ENCODE peak calls at places on chromosomes 7 and 10, in five cellular contexts. S is endothelial cell of umbilical vein, N is HepG2, P is K562, Y is GM12878. O is an unnamed sample.

GRCh38 chr7:84783161-84783803 is 403.6 kb downstream of the SEMA3D start:
- DNase-seq in S (no peak), N (no peak), P (peak), Y (no peak), O (peak)

GRCh38 chr10:133394064-133394663 is at the start of gene MTG1:
- DNase-seq in S (peak), N (peak), P (peak), Y (peak), O (peak)

GRCh38 chr10:119650692-119651513 is at the start of gene BAG3:
- DNase-seq in S (peak), N (peak), P (peak), Y (no peak), O (peak)

GRCh38 chr10:119263966-119264621 is 56.7 kb downstream of the GRK5 start:
- DNase-seq in S (peak), N (no peak), P (no peak), Y (no peak), O (no peak)

GRCh38 chr10:62903828-62904227 is 87.7 kb upstream of the EGR2 start:
- DNase-seq in S (no peak), N (no peak), P (peak), Y (no peak), O (no peak)

GRCh38 chr7:109343662-109344061 is 774.0 kb downstream of the DNAJB9 start:
- DNase-seq in S (no peak), N (no peak), P (no peak), Y (no peak), O (no peak)

GRCh38 chr7:20783131-20783715 is 3.5 kb downstream of the SP8 start:
- DNase-seq in S (peak), N (no peak), P (no peak), Y (no peak), O (no peak)

GRCh38 chr10:125538947-125539649 is 143.9 kb downstream of the TEX36 start:
- DNase-seq in S (peak), N (no peak), P (no peak), Y (no peak), O (peak)

GRCh38 chr10:92591550-92592140 is 1.3 kb upstream of the KIF11 start:
- DNase-seq in S (peak), N (peak), P (peak), Y (peak), O (peak)

GRCh38 chr10:28551086-28551485 is 18.2 kb downstream of the WAC start:
- DNase-seq in S (peak), N (no peak), P (no peak), Y (no peak), O (no peak)

GRCh38 chr10:4246881-4247358 is 461.9 kb upstream of the KLF6 start:
- DNase-seq in S (peak), N (no peak), P (no peak), Y (no peak), O (no peak)

GRCh38 chr10:68156373-68157185 is 47.3 kb downstream of the MYPN start:
- DNase-seq in S (peak), N (peak), P (peak), Y (no peak), O (peak)

GRCh38 chr10:51109821-51110533 is 35.7 kb downstream of the PRKG1 start:
- DNase-seq in S (peak), N (no peak), P (no peak), Y (no peak), O (no peak)

GRCh38 chr7:132933076-132933466 is 148.8 kb downstream of the CHCHD3 start:
- DNase-seq in S (no peak), N (no peak), P (no peak), Y (no peak), O (no peak)

GRCh38 chr7:149027560-149028345 is 552 bp downstream of the PDIA4 start:
- DNase-seq in S (peak), N (no peak), P (peak), Y (no peak), O (no peak)

GRCh38 chr7:118771672-118772071 is 547.2 kb downstream of the ANKRD7 start:
- DNase-seq in S (no peak), N (no peak), P (no peak), Y (no peak), O (no peak)

GRCh38 chr10:3465406-3465891 is 292.9 kb upstream of the PITRM1 start:
- DNase-seq in S (peak), N (no peak), P (no peak), Y (no peak), O (no peak)

GRCh38 chr7:131895541-131896173 is 339.2 kb upstream of the PODXL start:
- DNase-seq in S (peak), N (no peak), P (no peak), Y (no peak), O (peak)

GRCh38 chr7:103504505-103505135 is 58.6 kb upstream of the SLC26A5 start:
- DNase-seq in S (no peak), N (no peak), P (peak), Y (no peak), O (no peak)

GRCh38 chr10:90289037-90289436 is 568.8 kb downstream of the HTR7 start:
- DNase-seq in S (peak), N (no peak), P (no peak), Y (peak), O (no peak)

GRCh38 chr7:21791046-21791445 is 154.7 kb downstream of the CDCA7L start:
- DNase-seq in S (no peak), N (no peak), P (no peak), Y (no peak), O (no peak)

GRCh38 chr7:82018226-82018625 is 248.4 kb upstream of the HGF start:
- DNase-seq in S (no peak), N (no peak), P (no peak), Y (no peak), O (no peak)

GRCh38 chr10:36721851-36722250 is 403.5 kb upstream of the ANKRD30A start:
- DNase-seq in S (no peak), N (no peak), P (no peak), Y (no peak), O (no peak)

GRCh38 chr7:45697576-45698136 is 123.5 kb downstream of the ADCY1 start:
- DNase-seq in S (no peak), N (no peak), P (no peak), Y (no peak), O (no peak)

GRCh38 chr10:132363921-132364593 is 32.1 kb downstream of the LRRC27 start:
- DNase-seq in S (peak), N (peak), P (no peak), Y (peak), O (peak)

GRCh38 chr7:148611692-148612091 is 21.1 kb downstream of the C7orf33 start:
- DNase-seq in S (no peak), N (no peak), P (no peak), Y (no peak), O (no peak)

GRCh38 chr7:158419238-158419785 is 168.3 kb downstream of the PTPRN2 start:
- DNase-seq in S (no peak), N (no peak), P (no peak), Y (no peak), O (no peak)

GRCh38 chr7:5214641-5215040 is 24.6 kb downstream of the WIPI2 start:
- DNase-seq in S (no peak), N (no peak), P (no peak), Y (no peak), O (no peak)

GRCh38 chr10:103816431-103816830 is 38.9 kb downstream of the SH3PXD2A start:
- DNase-seq in S (no peak), N (no peak), P (peak), Y (no peak), O (no peak)

GRCh38 chr10:132637477-132638129 is 100.0 kb downstream of the INPP5A start:
- DNase-seq in S (peak), N (peak), P (peak), Y (peak), O (peak)

GRCh38 chr10:102384606-102385429 is 10.7 kb upstream of the NFKB2 start:
- DNase-seq in S (no peak), N (peak), P (no peak), Y (no peak), O (no peak)

GRCh38 chr7:73597978-73598782 is 19.8 kb upstream of the TBL2 start:
- DNase-seq in S (no peak), N (no peak), P (no peak), Y (no peak), O (no peak)

DNA sequence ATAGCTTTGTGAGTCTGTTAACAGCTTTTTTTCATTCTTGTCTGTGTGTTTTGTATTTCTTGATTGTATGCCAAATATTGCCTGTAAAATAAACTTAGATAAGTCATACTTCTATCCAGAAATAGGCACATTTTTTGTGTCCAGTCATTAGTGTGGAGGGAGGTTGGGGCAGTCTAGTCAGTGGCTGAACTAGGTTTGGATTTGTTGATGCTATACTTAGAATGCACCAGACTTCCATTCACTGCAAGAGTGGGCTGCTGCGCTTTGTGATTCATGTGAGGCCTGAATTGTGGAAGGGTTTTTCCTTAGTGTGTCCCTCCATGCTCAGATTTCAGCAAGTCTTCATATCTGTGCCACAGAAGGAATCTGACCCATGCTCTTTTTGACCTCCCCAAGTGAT is 50.0 kb downstream of the TRUB1 start:
- DNase-seq in S (peak), N (no peak), P (no peak), Y (no peak), O (no peak)
- H3K27ac ChIP-seq in S (no peak), N (no peak), P (no peak), Y (no peak), O (no peak)

GRCh38 chr7:1278543-1278942 is 45.9 kb downstream of the UNCX start:
- DNase-seq in S (no peak), N (no peak), P (no peak), Y (no peak), O (no peak)
- TF ChIP-seq MYC in S (no peak), N (no peak), P (no peak), Y (no peak), O (no peak)

GRCh38 chr10:88881922-88882645 is 2.0 kb downstream of the STAMBPL1 start:
- DNase-seq in S (peak), N (no peak), P (no peak), Y (no peak), O (no peak)

GRCh38 chr10:88880287-88881094 is 446 bp downstream of the STAMBPL1 start:
- DNase-seq in S (peak), N (peak), P (peak), Y (peak), O (peak)

GRCh38 chr10:88881335-88881734 is 1.3 kb downstream of the STAMBPL1 start:
- DNase-seq in S (peak), N (no peak), P (no peak), Y (no peak), O (no peak)

GRCh38 chr10:88886557-88886956 is 6.5 kb downstream of the STAMBPL1 start:
- DNase-seq in S (no peak), N (no peak), P (no peak), Y (no peak), O (no peak)

GRCh38 chr10:88883443-88883799 is 3.4 kb downstream of the STAMBPL1 start:
- DNase-seq in S (no peak), N (no peak), P (no peak), Y (no peak), O (no peak)
- H3K27ac ChIP-seq in S (peak), N (no peak), P (no peak), Y (peak), O (peak)

DNA sequence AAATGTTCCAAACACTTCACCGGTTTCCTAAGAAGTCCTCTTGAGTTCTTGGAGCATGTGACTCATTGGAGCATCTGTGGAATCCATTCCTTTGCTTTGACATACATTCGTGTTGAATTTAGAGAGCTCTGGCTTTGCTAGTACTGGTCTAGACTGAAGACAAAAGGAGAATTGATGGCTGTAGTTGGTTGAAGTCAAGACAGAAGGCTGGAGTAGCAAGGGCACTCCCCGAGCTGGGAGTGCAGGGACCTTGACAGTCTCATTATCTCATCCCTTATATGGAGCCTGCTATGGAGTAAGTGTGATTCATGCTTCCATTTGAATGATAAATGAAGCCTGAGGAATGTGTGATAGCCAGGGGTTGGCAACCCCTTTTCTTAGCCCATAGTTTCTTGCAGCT is 1249.1 kb downstream of the TYW1 start:
- DNase-seq in S (no peak), N (no peak), P (no peak), Y (no peak), O (no peak)
- TF ChIP-seq MYC in S (no peak), N (no peak), P (no peak), Y (no peak), O (no peak)

GRCh38 chr10:70863470-70864160 is 24.8 kb downstream of the PCBD1 start:
- DNase-seq in S (no peak), N (no peak), P (no peak), Y (no peak), O (no peak)

GRCh38 chr10:70866424-70866823 is 21.9 kb downstream of the PCBD1 start:
- DNase-seq in S (no peak), N (no peak), P (no peak), Y (no peak), O (no peak)

DNA sequence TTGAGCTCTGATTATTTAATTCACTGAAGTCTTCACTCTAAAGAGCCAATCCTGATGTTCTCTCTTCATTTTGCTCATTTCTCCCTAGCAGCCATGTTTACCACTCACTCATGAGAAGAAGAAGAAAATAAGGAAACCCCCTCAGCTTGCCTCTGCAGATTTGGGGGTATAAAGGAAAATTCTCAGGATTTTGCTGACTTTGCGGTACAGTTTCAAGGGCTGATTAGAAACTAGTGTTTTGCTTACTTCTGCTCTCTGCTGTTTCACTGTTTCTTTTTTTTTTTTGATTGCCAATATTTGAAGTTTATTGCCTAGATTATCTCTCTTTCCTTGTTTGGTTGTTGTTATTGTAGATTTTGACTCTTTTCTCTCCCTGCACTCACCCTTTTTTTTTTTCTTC is 23.4 kb downstream of the PCBD1 start:
- DNase-seq in S (no peak), N (no peak), P (no peak), Y (no peak), O (no peak)
- H3K27ac ChIP-seq in S (no peak), N (no peak), P (no peak), Y (no peak), O (no peak)

O was measured in A549.